ENCODE peak calls at places on chromosomes 1 and 21, in five cellular contexts. T, Y, I, D and X are unnamed samples.

GRCh38 chr1:53470155-53470554 is 11.0 kb downstream of the DMRTB1 start:
- DNase-seq in T (peak), Y (peak), I (no peak), D (peak), X (peak)

GRCh38 chr1:61087574-61087973 is 5.2 kb downstream of the NFIA start:
- DNase-seq in T (no peak), Y (no peak), I (no peak), D (no peak), X (peak)

GRCh38 chr1:53305650-53306049 is 22.2 kb downstream of the LRP8 start:
- DNase-seq in T (no peak), Y (no peak), I (no peak), D (no peak), X (no peak)

GRCh38 chr1:12078938-12079861 is 16.1 kb downstream of the TNFRSF8 start:
- DNase-seq in T (peak), Y (peak), I (no peak), D (peak), X (no peak)

GRCh38 chr1:179077396-179077795 is 4.5 kb upstream of the TOR3A start:
- DNase-seq in T (peak), Y (no peak), I (no peak), D (no peak), X (no peak)

GRCh38 chr1:942864-943533 is 16.1 kb downstream of the NOC2L start:
- DNase-seq in T (peak), Y (peak), I (no peak), D (no peak), X (no peak)

GRCh38 chr1:170510163-170510562 is 21.8 kb upstream of the GORAB start:
- DNase-seq in T (peak), Y (no peak), I (no peak), D (no peak), X (no peak)

GRCh38 chr1:201516511-201517127 is 9.7 kb upstream of the CSRP1 start:
- DNase-seq in T (no peak), Y (no peak), I (no peak), D (no peak), X (no peak)

GRCh38 chr1:16075337-16076002 is 2.0 kb upstream of the FAM131C start:
- DNase-seq in T (peak), Y (peak), I (no peak), D (no peak), X (no peak)

GRCh38 chr1:162538815-162539431 is 22.6 kb upstream of the UAP1 start:
- DNase-seq in T (peak), Y (no peak), I (no peak), D (no peak), X (no peak)

GRCh38 chr21:44305691-44306090 is 5.8 kb downstream of the PFKL start:
- DNase-seq in T (no peak), Y (no peak), I (no peak), D (no peak), X (no peak)

DNA sequence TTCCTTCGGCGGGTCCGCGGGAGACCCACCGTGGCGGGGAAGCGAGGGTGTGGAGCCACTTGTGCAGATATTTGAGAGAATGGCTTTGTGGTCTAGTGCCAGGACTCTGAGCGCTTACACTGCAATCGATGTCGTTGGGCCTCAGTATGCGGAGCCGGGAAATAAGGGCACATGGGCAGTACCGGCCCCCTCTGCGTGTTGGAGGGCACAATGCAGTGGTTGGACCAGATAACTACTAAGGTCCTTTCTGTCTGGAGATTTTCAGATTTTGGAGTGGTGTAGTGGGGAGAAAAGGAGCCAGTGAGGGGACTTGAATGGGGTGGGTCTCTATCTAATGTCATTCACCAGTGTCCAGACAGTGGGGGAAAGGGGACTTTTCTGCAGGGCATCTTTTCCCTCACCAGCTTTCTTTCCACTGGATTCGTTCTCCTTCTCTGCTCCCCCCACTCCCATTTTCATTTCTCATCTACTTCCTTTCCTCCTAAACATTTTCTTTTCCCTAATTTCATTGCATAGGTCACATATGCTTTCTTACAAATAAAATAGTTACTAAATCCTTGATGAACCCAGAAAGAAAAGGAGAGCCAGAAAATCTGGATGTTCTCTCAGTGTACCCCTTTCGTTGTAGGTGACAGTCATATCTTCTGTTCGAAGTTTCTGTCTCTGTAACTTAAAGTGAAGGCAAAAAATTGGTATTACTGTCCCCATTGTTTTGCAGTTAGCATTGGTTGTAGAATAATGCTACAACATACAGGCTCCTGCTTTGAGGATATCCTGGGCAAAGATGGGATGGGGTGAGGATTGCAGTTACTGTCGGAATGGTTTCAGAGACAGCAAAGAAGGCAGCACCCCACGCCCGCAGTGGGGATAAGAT is 1.4 kb downstream of the ATF3 start:
- DNase-seq in T (no peak), Y (no peak), I (no peak), D (no peak), X (peak)
- TF ChIP-seq POLR2A in T (peak), Y (no peak), I (peak), D (no peak), X (no peak)

GRCh38 chr1:230084408-230085177 is 17.6 kb downstream of the GALNT2 start:
- DNase-seq in T (peak), Y (peak), I (no peak), D (no peak), X (peak)
- H3K4me3 ChIP-seq in T (no peak), Y (no peak), I (no peak), D (no peak), X (no peak)

GRCh38 chr1:164223378-164223777 is 335.6 kb upstream of the PBX1 start:
- DNase-seq in T (no peak), Y (no peak), I (no peak), D (no peak), X (no peak)
- TF ChIP-seq POLR2A in T (no peak), Y (no peak), I (no peak), D (no peak), X (no peak)

GRCh38 chr1:81703736-81704463 is 96.8 kb upstream of the ADGRL2 start:
- DNase-seq in T (peak), Y (no peak), I (no peak), D (no peak), X (no peak)

GRCh38 chr1:81702079-81702715 is 98.5 kb upstream of the ADGRL2 start:
- DNase-seq in T (no peak), Y (no peak), I (no peak), D (no peak), X (no peak)

GRCh38 chr1:81701071-81701470 is 99.7 kb upstream of the ADGRL2 start:
- DNase-seq in T (no peak), Y (no peak), I (no peak), D (no peak), X (no peak)

GRCh38 chr1:81702903-81703302 is 97.8 kb upstream of the ADGRL2 start:
- DNase-seq in T (peak), Y (no peak), I (no peak), D (no peak), X (no peak)

GRCh38 chr1:81703352-81703735 is 97.4 kb upstream of the ADGRL2 start:
- DNase-seq in T (peak), Y (no peak), I (no peak), D (no peak), X (no peak)
- H3K4me3 ChIP-seq in T (no peak), Y (no peak), I (no peak), D (no peak), X (no peak)

GRCh38 chr1:46489638-46490602 is at the start of gene DMBX1:
- DNase-seq in T (no peak), Y (peak), I (no peak), D (peak), X (no peak)
- TF ChIP-seq POLR2A in T (no peak), Y (no peak), I (no peak), D (no peak), X (no peak)

DNA sequence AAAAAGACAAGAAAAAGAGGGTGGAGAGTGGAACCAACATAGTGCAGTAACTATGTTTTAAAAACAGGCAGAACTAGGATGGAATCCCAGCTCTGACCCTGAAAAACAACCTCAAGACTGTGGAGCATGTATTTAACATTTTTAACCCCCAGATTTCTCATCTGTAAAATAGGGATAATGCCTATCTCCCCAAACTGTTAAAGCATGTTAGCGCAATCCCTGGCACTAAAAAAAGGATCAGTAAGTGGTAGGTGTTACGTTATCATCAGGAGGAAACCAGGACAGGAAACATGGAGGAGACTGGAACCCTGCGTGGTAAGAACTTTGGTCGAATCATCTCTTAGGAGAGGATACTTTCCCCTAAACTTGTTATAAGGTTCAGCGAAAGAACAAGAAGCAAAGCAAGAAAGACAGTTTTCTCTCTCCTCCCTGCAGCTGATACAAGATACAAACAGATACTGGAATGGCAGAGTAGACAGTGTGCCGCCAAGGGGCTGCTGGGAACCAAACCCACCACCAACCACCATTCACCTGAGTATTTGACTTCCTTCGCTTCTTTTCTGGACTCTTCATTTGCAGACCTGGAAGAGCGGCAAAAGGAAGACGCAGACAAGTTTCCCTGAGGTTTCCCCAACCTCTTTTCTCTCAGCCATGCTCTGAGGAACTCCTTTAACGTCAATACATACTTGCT is 991 bp downstream of the PYGO2 start:
- DNase-seq in T (no peak), Y (no peak), I (no peak), D (peak), X (no peak)
- H3K4me3 ChIP-seq in T (peak), Y (peak), I (peak), D (peak), X (peak)

DNA sequence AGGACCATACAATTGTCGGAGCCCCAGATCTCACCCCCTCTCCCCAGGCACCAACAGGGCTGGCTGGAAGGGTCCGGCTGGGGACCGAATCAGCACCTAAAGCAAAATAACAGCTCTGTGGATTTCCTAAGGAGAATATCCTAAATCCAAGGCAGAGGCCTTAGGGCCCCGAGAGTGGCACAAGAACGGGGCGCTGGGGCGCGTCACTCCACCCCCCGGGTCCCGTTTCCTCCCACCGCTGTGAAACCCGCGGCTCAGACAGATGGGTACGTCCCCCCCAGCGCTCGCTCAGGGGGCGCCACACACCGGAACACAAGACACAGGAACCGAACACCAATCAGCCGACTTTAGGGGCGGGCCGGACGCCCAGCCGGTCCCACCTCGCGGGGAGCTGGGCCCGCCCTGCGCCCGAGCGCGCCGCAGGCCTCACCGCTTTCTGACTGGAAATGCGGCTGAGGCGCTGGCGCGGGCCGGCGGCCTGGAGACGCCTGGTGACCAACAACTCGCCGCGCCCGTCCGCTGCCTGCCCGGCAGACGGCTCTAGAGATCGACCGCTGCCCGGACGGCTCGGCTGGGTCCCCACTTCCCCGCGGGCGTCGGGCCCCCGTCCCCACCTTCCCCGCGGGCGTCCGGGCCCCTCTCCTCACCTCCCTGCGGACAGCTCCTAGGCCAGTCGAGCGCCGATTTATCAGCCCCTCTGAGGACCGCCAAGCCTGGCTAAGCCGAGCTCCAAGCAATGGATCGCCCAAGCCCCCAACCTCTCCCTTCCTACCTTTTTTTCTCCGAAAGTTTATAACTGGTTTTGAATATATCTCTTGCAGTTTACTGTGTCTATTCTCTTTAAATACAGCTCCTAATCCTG is at the start of gene HFM1:
- DNase-seq in T (peak), Y (peak), I (peak), D (peak), X (peak)
- TF ChIP-seq POLR2A in T (no peak), Y (peak), I (no peak), D (no peak), X (peak)